ENCODE peak calls at places on chromosomes 5 and 9, in eight cellular contexts. T is tibial nerve, Q is A549, K is suprapubic skin, H is ovary, Y is upper lobe of left lung, G is H1, O is K562. S is an unnamed sample.

GRCh38 chr5:176624916-176625315 is 5.4 kb downstream of the SNCB start:
- DNase-seq in T (no peak), Q (no peak), K (no peak), H (no peak), Y (no peak), G (no peak), O (no peak), S (no peak)

GRCh38 chr5:603081-603998 is 8.8 kb upstream of the CEP72 start:
- DNase-seq in T (no peak), Q (no peak), K (peak; percentile 74), H (no peak), Y (peak; percentile 8), G (no peak), O (no peak), S (no peak)

GRCh38 chr9:91428431-91428830 is 4.8 kb upstream of the NFIL3 start:
- DNase-seq in T (no peak), Q (no peak), K (no peak), H (no peak), Y (no peak), G (no peak), O (no peak), S (no peak)

GRCh38 chr5:163504091-163504931 is 1.1 kb upstream of the MAT2B start:
- DNase-seq in T (peak; percentile 19), Q (peak; percentile 41), K (no peak), H (peak; percentile 36), Y (peak; percentile 83), G (no peak), O (peak; percentile 39), S (peak; percentile 60)

GRCh38 chr5:96235008-96235910 is 197.8 kb downstream of the PCSK1 start:
- DNase-seq in T (no peak), Q (no peak), K (no peak), H (no peak), Y (no peak), G (no peak), O (no peak), S (no peak)

GRCh38 chr9:6944896-6945295 is 187.1 kb downstream of the KDM4C start:
- DNase-seq in T (no peak), Q (peak; percentile 46), K (no peak), H (no peak), Y (no peak), G (no peak), O (no peak), S (no peak)

GRCh38 chr9:78921341-78921740 is 624.4 kb downstream of the PSAT1 start:
- DNase-seq in T (no peak), Q (peak; percentile 21), K (no peak), H (no peak), Y (no peak), G (no peak), O (no peak), S (no peak)

GRCh38 chr5:177105546-177106476 is 19.1 kb downstream of the FGFR4 start:
- DNase-seq in T (no peak), Q (no peak), K (no peak), H (no peak), Y (no peak), G (no peak), O (no peak), S (no peak)

GRCh38 chr5:157354825-157355224 is 88.9 kb downstream of the CYFIP2 start:
- DNase-seq in T (no peak), Q (peak; percentile 19), K (no peak), H (no peak), Y (no peak), G (no peak), O (peak; percentile 33), S (no peak)

GRCh38 chr9:133657120-133657661 is 21.0 kb downstream of the DBH start:
- DNase-seq in T (no peak), Q (no peak), K (no peak), H (no peak), Y (no peak), G (no peak), O (no peak), S (no peak)

GRCh38 chr5:137148656-137149055 is 350.5 kb downstream of the SPOCK1 start:
- DNase-seq in T (no peak), Q (no peak), K (no peak), H (no peak), Y (no peak), G (no peak), O (no peak), S (no peak)

GRCh38 chr5:32572778-32573480 is 12.4 kb upstream of the SUB1 start:
- DNase-seq in T (no peak), Q (no peak), K (no peak), H (no peak), Y (no peak), G (no peak), O (no peak), S (no peak)

GRCh38 chr5:159850192-159850573 is 66.1 kb upstream of the ADRA1B start:
- DNase-seq in T (no peak), Q (no peak), K (no peak), H (no peak), Y (no peak), G (no peak), O (no peak), S (peak; percentile 18)

GRCh38 chr5:54243483-54244080 is 66.8 kb downstream of the ARL15 start:
- DNase-seq in T (no peak), Q (peak; percentile 52), K (no peak), H (no peak), Y (no peak), G (no peak), O (peak; percentile 31), S (peak; percentile 28)

GRCh38 chr5:109844695-109845094 is 155.0 kb downstream of the MAN2A1 start:
- DNase-seq in T (no peak), Q (no peak), K (no peak), H (no peak), Y (no peak), G (no peak), O (no peak), S (no peak)

GRCh38 chr5:173789031-173789920 is 98.9 kb upstream of the CPEB4 start:
- DNase-seq in T (no peak), Q (no peak), K (no peak), H (no peak), Y (peak; percentile 59), G (no peak), O (no peak), S (no peak)

GRCh38 chr9:90547896-90548295 is 94.7 kb downstream of the DIRAS2 start:
- DNase-seq in T (no peak), Q (no peak), K (no peak), H (no peak), Y (no peak), G (no peak), O (no peak), S (no peak)

GRCh38 chr9:22107646-22108045 is 98.5 kb upstream of the CDKN2B start:
- DNase-seq in T (no peak), Q (no peak), K (no peak), H (no peak), Y (no peak), G (no peak), O (no peak), S (no peak)

GRCh38 chr5:72648511-72648910 is 141.3 kb upstream of the ZNF366 start:
- DNase-seq in T (no peak), Q (no peak), K (no peak), H (no peak), Y (no peak), G (no peak), O (no peak), S (no peak)

GRCh38 chr9:113387560-113388230 is 10.9 kb upstream of the HDHD3 start:
- DNase-seq in T (no peak), Q (no peak), K (no peak), H (no peak), Y (no peak), G (no peak), O (no peak), S (peak; percentile 73)

GRCh38 chr9:69579749-69580581 is 92.2 kb downstream of the APBA1 start:
- DNase-seq in T (no peak), Q (no peak), K (no peak), H (no peak), Y (no peak), G (no peak), O (no peak), S (no peak)

GRCh38 chr5:73450672-73451217 is 2.2 kb upstream of the FOXD1 start:
- DNase-seq in T (no peak), Q (peak; percentile 23), K (no peak), H (no peak), Y (no peak), G (no peak), O (no peak), S (no peak)

GRCh38 chr9:4228606-4229005 is 71.3 kb downstream of the GLIS3 start:
- DNase-seq in T (no peak), Q (peak; percentile 60), K (no peak), H (no peak), Y (no peak), G (no peak), O (no peak), S (no peak)
- TF ChIP-seq CTCF in T (peak; percentile 48), Q (peak; percentile 80), K (peak; percentile 2), H (peak; percentile 27), Y (peak; percentile 48), G (peak; percentile 13), O (peak; percentile 18), S (peak; percentile 53)

DNA sequence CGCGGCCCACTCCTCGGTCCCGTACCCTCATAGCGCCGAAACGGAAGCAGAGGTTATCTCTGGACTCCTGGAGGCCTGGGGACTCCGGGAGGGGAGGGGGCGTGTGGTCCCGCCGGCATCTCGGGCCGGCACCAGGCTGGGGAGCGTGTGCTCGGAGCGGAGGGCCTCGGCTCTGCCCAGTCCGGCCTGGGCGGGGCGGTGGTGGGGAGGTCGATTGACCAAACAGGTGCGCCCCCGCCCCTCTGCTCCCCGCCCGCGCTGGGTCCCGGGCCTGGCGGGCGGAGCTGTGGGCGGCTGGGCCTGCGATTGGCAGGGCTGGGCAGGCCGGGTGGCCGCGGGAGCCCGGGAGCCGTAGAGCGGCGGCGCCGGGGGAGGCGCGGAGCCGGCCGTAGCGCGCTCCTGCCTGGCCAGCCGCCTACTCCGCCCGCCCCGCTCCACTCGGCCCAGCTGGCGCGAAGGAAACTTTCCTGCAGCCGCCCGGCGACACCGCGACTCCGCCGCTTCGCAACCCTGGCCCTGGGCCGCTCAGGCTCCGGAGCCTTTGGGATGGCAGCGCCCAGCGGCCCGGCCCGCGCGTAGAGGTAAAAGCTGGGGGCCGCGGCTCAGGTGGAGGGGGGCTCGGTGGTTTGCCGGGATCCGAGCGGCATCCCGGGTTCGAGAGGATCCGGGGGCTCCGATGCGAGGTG is 52.1 kb upstream of the DAB2IP start:
- DNase-seq in T (peak; percentile 22), Q (peak; percentile 64), K (no peak), H (peak; percentile 80), Y (peak; percentile 92), G (peak; percentile 68), O (no peak), S (peak; percentile 65)
- TF ChIP-seq POLR2A in T (no peak), Q (peak; percentile 45), K (peak; percentile 27), H (peak; percentile 28), Y (peak; percentile 24), G (no peak), O (no peak), S (no peak)

DNA sequence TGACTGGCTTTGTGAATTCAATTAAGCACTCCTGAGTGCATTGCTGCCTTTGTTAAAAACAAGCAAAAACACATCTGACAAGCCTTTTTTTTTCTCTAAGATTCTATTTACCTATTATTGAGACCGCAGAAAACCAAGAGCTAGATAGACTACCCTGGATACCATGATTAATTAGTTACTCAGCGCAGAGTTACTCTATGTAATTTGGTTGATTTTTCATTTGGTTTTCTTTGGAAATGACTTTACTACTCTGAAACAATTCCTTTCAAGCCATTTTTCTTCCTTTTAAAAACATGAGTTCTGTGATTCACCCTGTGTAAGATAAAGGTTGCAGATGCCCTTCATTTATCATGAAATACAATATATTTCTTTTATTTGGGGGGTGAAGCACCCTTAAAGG is 421.6 kb upstream of the PIK3R1 start:
- DNase-seq in T (no peak), Q (no peak), K (no peak), H (no peak), Y (no peak), G (no peak), O (no peak), S (no peak)
- TF ChIP-seq EP300 in T (no peak), Q (no peak), K (no peak), H (no peak), Y (no peak), G (no peak), O (no peak), S (no peak)

GRCh38 chr9:36999728-37000333 is 34.2 kb downstream of the PAX5 start:
- DNase-seq in T (no peak), Q (no peak), K (no peak), H (no peak), Y (no peak), G (no peak), O (no peak), S (no peak)
- TF ChIP-seq CTCF in T (no peak), Q (no peak), K (no peak), H (no peak), Y (no peak), G (peak; percentile 24), O (peak; percentile 21), S (no peak)

S was measured in transverse colon.